ENCODE peak calls at places on chromosomes 5 and 9, in seven cellular contexts. Z is PC-9, C is T-cell, D is AG20443, O is HCT116, W is AML-193, V is cardiac fibroblast. S is an unnamed sample.

GRCh38 chr9:12538842-12539584 is 154.2 kb upstream of the TYRP1 start:
- DNase-seq in W (no peak), D (no peak), Z (no peak), O (no peak), C (no peak), V (peak; percentile 2), S (no peak)

GRCh38 chr9:91295357-91295756 is 66.4 kb downstream of the AUH start:
- DNase-seq in O (no peak), D (no peak), C (no peak), V (no peak), Z (no peak), W (no peak), S (no peak)

GRCh38 chr5:175378444-175379028 is 65.4 kb downstream of the DRD1 start:
- DNase-seq in O (peak; percentile 98), C (no peak), W (no peak), D (no peak), Z (no peak), V (no peak), S (no peak)

GRCh38 chr5:89338935-89339334 is 456.0 kb upstream of the MEF2C start:
- DNase-seq in Z (no peak), D (peak; percentile 61), V (peak; percentile 70), C (no peak), O (no peak), W (no peak), S (no peak)

GRCh38 chr5:122846051-122846567 is 696 bp downstream of the SNX24 start:
- DNase-seq in W (no peak), D (peak; percentile 55), O (no peak), Z (peak; percentile 57), V (peak; percentile 53), C (no peak), S (no peak)

GRCh38 chr5:7941692-7942091 is 72.7 kb downstream of the MTRR start:
- DNase-seq in W (no peak), V (no peak), Z (no peak), O (no peak), C (no peak), D (no peak), S (no peak)

GRCh38 chr5:173456751-173457171 is 128.5 kb upstream of the STC2 start:
- DNase-seq in V (peak; percentile 19), D (no peak), W (peak; percentile 53), Z (peak; percentile 43), C (no peak), O (no peak), S (peak; percentile 87)

GRCh38 chr9:3251309-3251708 is 274.5 kb downstream of the RFX3 start:
- DNase-seq in O (no peak), C (no peak), Z (no peak), W (no peak), D (no peak), V (no peak), S (no peak)

GRCh38 chr9:68599826-68600225 is 59.1 kb upstream of the TMEM252 start:
- DNase-seq in V (no peak), C (no peak), W (no peak), D (no peak), O (no peak), Z (no peak), S (no peak)

GRCh38 chr9:8872802-8873201 is 1073.2 kb upstream of the DMAC1 start:
- DNase-seq in C (no peak), W (no peak), Z (no peak), V (no peak), D (no peak), O (no peak), S (no peak)

GRCh38 chr5:148750614-148751013 is 75.8 kb upstream of the ADRB2 start:
- DNase-seq in Z (no peak), O (no peak), V (peak; percentile 17), C (no peak), W (no peak), D (no peak), S (no peak)

GRCh38 chr5:90410178-90410762 is 714 bp upstream of the CETN3 start:
- DNase-seq in D (no peak), V (peak; percentile 12), C (no peak), O (no peak), Z (no peak), W (peak; percentile 21), S (no peak)

GRCh38 chr9:36625006-36625600 is 52.4 kb downstream of the MELK start:
- DNase-seq in O (peak; percentile 7), D (peak; percentile 93), C (no peak), W (no peak), Z (no peak), V (peak; percentile 80), S (no peak)

GRCh38 chr5:92605591-92605990 is 975.4 kb downstream of the NR2F1-AS1 start:
- DNase-seq in D (no peak), Z (no peak), O (no peak), W (no peak), C (no peak), V (no peak), S (no peak)

GRCh38 chr9:73655363-73655762 is 503.7 kb downstream of the ANXA1 start:
- DNase-seq in O (no peak), Z (no peak), W (no peak), D (no peak), V (no peak), C (no peak), S (no peak)

GRCh38 chr5:110333384-110333783 is 393.1 kb downstream of the TMEM232 start:
- DNase-seq in W (no peak), C (no peak), D (no peak), Z (peak; percentile 0), V (peak; percentile 14), O (peak; percentile 3), S (no peak)

GRCh38 chr9:133323991-133324703 is 11.8 kb downstream of the SURF6 start:
- DNase-seq in C (no peak), D (no peak), V (no peak), Z (no peak), O (no peak), W (no peak), S (no peak)

GRCh38 chr5:8329773-8330172 is 460.8 kb downstream of the MTRR start:
- DNase-seq in D (peak; percentile 39), Z (no peak), V (no peak), O (no peak), W (no peak), C (no peak), S (no peak)

GRCh38 chr5:166772770-166773169 is 1518.7 kb upstream of the WWC1 start:
- DNase-seq in Z (no peak), W (no peak), V (peak; percentile 77), C (no peak), O (no peak), D (no peak), S (no peak)

GRCh38 chr5:84088996-84089395 is 295.7 kb downstream of the EDIL3 start:
- DNase-seq in V (peak; percentile 68), Z (peak; percentile 9), D (no peak), C (no peak), W (peak; percentile 2), O (peak; percentile 31), S (peak; percentile 50)

GRCh38 chr9:131799177-131799823 is 59.4 kb upstream of the RAPGEF1 start:
- DNase-seq in D (peak; percentile 77), W (peak; percentile 25), O (peak; percentile 10), C (peak; percentile 33), V (peak; percentile 32), Z (peak; percentile 55), S (peak; percentile 17)

GRCh38 chr9:35341021-35341420 is 148.9 kb upstream of the RUSC2 start:
- DNase-seq in W (no peak), Z (no peak), O (no peak), C (no peak), D (no peak), V (no peak), S (peak; percentile 72)

GRCh38 chr9:113056191-113057106 is at the start of gene ZFP37:
- DNase-seq in V (peak; percentile 98), W (no peak), D (peak; percentile 98), O (peak; percentile 72), C (peak; percentile 53), Z (peak; percentile 88), S (peak; percentile 83)

GRCh38 chr5:125501396-125501795 is 755.0 kb upstream of the ZNF608 start:
- DNase-seq in Z (no peak), D (no peak), C (no peak), V (no peak), O (no peak), W (no peak), S (no peak)

GRCh38 chr5:115296130-115296997 is at the start of gene CCDC112:
- DNase-seq in D (peak; percentile 97), V (peak; percentile 84), W (no peak), C (peak; percentile 56), Z (peak; percentile 85), O (peak; percentile 69), S (peak; percentile 44)

GRCh38 chr9:98256632-98257218 is 1.3 kb upstream of the TBC1D2 start:
- DNase-seq in V (no peak), W (peak; percentile 16), C (peak; percentile 40), O (no peak), Z (no peak), D (no peak), S (peak; percentile 28)

GRCh38 chr5:122076023-122076422 is 2.0 kb downstream of the LOX start:
- DNase-seq in Z (no peak), C (no peak), W (no peak), D (peak; percentile 17), V (peak; percentile 72), O (no peak), S (no peak)

GRCh38 chr9:13575558-13575957 is 296.1 kb upstream of the MPDZ start:
- DNase-seq in Z (no peak), V (peak; percentile 94), D (no peak), O (no peak), C (no peak), W (no peak), S (no peak)

GRCh38 chr5:108238936-108239887 is 142.7 kb downstream of the FBXL17 start:
- DNase-seq in Z (no peak), O (peak; percentile 26), V (no peak), W (no peak), D (no peak), C (no peak), S (no peak)

GRCh38 chr5:172788771-172789686 is 18.0 kb upstream of the DUSP1 start:
- DNase-seq in C (no peak), O (no peak), D (peak; percentile 53), Z (no peak), W (no peak), V (peak; percentile 46), S (no peak)

GRCh38 chr5:31663519-31663918 is 24.6 kb downstream of the PDZD2 start:
- DNase-seq in V (peak; percentile 20), W (no peak), D (peak; percentile 73), O (no peak), C (no peak), Z (no peak), S (no peak)

GRCh38 chr5:159764283-159764927 is 151.9 kb upstream of the ADRA1B start:
- DNase-seq in V (peak; percentile 94), D (peak; percentile 92), Z (no peak), W (peak; percentile 2), C (no peak), O (no peak), S (peak; percentile 98)

GRCh38 chr5:77033338-77033737 is 3.1 kb downstream of the AGGF1 start:
- DNase-seq in O (no peak), V (no peak), C (no peak), W (no peak), Z (no peak), D (no peak), S (no peak)

GRCh38 chr9:92618633-92619225 is 51.2 kb downstream of the IPPK start:
- DNase-seq in D (no peak), O (no peak), V (no peak), Z (no peak), C (no peak), W (no peak), S (no peak)

GRCh38 chr5:35785601-35786085 is 71.0 kb upstream of the IL7R start:
- DNase-seq in W (peak; percentile 2), D (no peak), V (no peak), O (no peak), Z (no peak), C (no peak), S (peak; percentile 98)

S was measured in MV-4-11.